ENCODE peak calls at places on chromosomes 6 and 20, in ten cellular contexts. V is H1; W is COR-L47; U is NCI-H345; T is GM12878; Q is NCI-H526 treated with DMSO at 0.1 percent for 48 hours; M is activated T-helper 1 cell treated with anti-CD3 and anti-CD28 coated beads, Interleukin-12 subunit alpha, Interleukin-12 subunit beta, Interleukin-2, Interleukin-4 antibody, amounts not matched to agents 30 ng/mL and 10 ng/mL and 1 ng/mL, durations not matched to agents 14 hours and 24 hours and 36 hours; N is OCI-LY7; P is suprapubic skin; F is psoas muscle. G is an unnamed sample.

GRCh38 chr6:167565884-167566491 is 241.1 kb downstream of the TTLL2 start:
- DNase-seq in V (no peak), W (no peak), U (no peak), T (no peak), Q (no peak), M (no peak), N (no peak), P (no peak), F (no peak), G (no peak)

GRCh38 chr6:157831424-157832249 is 8.6 kb downstream of the SNX9 start:
- DNase-seq in V (no peak), W (no peak), U (peak), T (no peak), Q (no peak), M (no peak), N (no peak), P (no peak), F (no peak), G (no peak)

GRCh38 chr6:44762496-44762895 is 375.0 kb downstream of the CDC5L start:
- DNase-seq in V (no peak), W (no peak), U (no peak), T (no peak), Q (no peak), M (no peak), N (no peak), P (no peak), F (no peak), G (no peak)

GRCh38 chr6:2020909-2021308 is 224.5 kb downstream of the GMDS start:
- DNase-seq in V (no peak), W (peak), U (peak), T (no peak), Q (no peak), M (no peak), N (no peak), P (no peak), F (no peak), G (no peak)

GRCh38 chr6:26205625-26206574 is 118.7 kb downstream of the HFE start:
- DNase-seq in V (no peak), W (peak), U (peak), T (no peak), Q (peak), M (no peak), N (peak), P (no peak), F (no peak), G (no peak)

GRCh38 chr6:21163838-21164180 is 429.7 kb upstream of the SOX4 start:
- DNase-seq in V (no peak), W (no peak), U (no peak), T (no peak), Q (no peak), M (no peak), N (no peak), P (no peak), F (no peak), G (no peak)

GRCh38 chr20:49281059-49281912 is 3.4 kb upstream of the ZNFX1 start:
- DNase-seq in V (no peak), W (no peak), U (no peak), T (no peak), Q (no peak), M (no peak), N (peak), P (no peak), F (no peak), G (no peak)

GRCh38 chr6:82679232-82679631 is 315.6 kb downstream of the TPBG start:
- DNase-seq in V (no peak), W (no peak), U (no peak), T (no peak), Q (no peak), M (no peak), N (no peak), P (no peak), F (no peak), G (no peak)

GRCh38 chr20:57746832-57747404 is 37.1 kb upstream of the PMEPA1 start:
- DNase-seq in V (no peak), W (no peak), U (no peak), T (no peak), Q (no peak), M (no peak), N (no peak), P (peak), F (no peak), G (no peak)

GRCh38 chr20:59611286-59611685 is 6.9 kb downstream of the PHACTR3 start:
- DNase-seq in V (no peak), W (no peak), U (no peak), T (no peak), Q (no peak), M (no peak), N (no peak), P (no peak), F (no peak), G (no peak)

GRCh38 chr20:21706345-21707195 is 1.1 kb downstream of the PAX1 start:
- DNase-seq in V (no peak), W (no peak), U (no peak), T (no peak), Q (peak), M (no peak), N (no peak), P (no peak), F (no peak), G (no peak)

GRCh38 chr6:36029464-36029863 is 1.9 kb downstream of the MAPK14 start:
- DNase-seq in V (no peak), W (no peak), U (no peak), T (no peak), Q (no peak), M (no peak), N (no peak), P (no peak), F (no peak), G (no peak)

GRCh38 chr6:16464045-16464444 is 225.7 kb downstream of the GMPR start:
- DNase-seq in V (no peak), W (no peak), U (no peak), T (no peak), Q (no peak), M (no peak), N (no peak), P (no peak), F (no peak), G (no peak)

G was measured in activated B cell treated with CpG ODN at 0.5 μM for 24 hours.